ENCODE peak calls at places on chromosomes 6 and 20, in seven cellular contexts. One of them, this sample, is unnamed.

GRCh38 chr6:146870765-146871164 is 272.0 kb downstream of the ADGB start:
- ATAC-seq in activated naive CD4-positive, alpha-beta T cell treated with anti-CD3 and anti-CD28 coated beads, Interleukin-2, amount 50 U/mL, for 72 hours: no peak
- ATAC-seq in activated CD8-positive, alpha-beta memory T cell treated with anti-CD3 and anti-CD28 coated beads, Interleukin-2, amount 10 ng/mL, durations not matched to agents 7 days and 5 days: no peak
- ATAC-seq in HCT116: no peak
- ATAC-seq in HepG2: no peak
- ATAC-seq in left cardiac atrium: no peak
- ATAC-seq in activated T-helper 17 cell treated with anti-CD3 and anti-CD28 coated beads, Interleukin-2, amount 50 U/mL, for 72 hours: peak; percentile 28
- ATAC-seq in this sample: no peak

GRCh38 chr6:71333050-71333449 is 44.4 kb downstream of the OGFRL1 start:
- ATAC-seq in activated naive CD4-positive, alpha-beta T cell treated with anti-CD3 and anti-CD28 coated beads, Interleukin-2, amount 50 U/mL, for 72 hours: no peak
- ATAC-seq in activated CD8-positive, alpha-beta memory T cell treated with anti-CD3 and anti-CD28 coated beads, Interleukin-2, amount 10 ng/mL, durations not matched to agents 7 days and 5 days: no peak
- ATAC-seq in HCT116: no peak
- ATAC-seq in HepG2: no peak
- ATAC-seq in left cardiac atrium: no peak
- ATAC-seq in activated T-helper 17 cell treated with anti-CD3 and anti-CD28 coated beads, Interleukin-2, amount 50 U/mL, for 72 hours: no peak
- ATAC-seq in this sample: no peak

GRCh38 chr20:11195899-11196558 is 522.2 kb upstream of the JAG1 start:
- ATAC-seq in activated naive CD4-positive, alpha-beta T cell treated with anti-CD3 and anti-CD28 coated beads, Interleukin-2, amount 50 U/mL, for 72 hours: no peak
- ATAC-seq in activated CD8-positive, alpha-beta memory T cell treated with anti-CD3 and anti-CD28 coated beads, Interleukin-2, amount 10 ng/mL, durations not matched to agents 7 days and 5 days: no peak
- ATAC-seq in HCT116: no peak
- ATAC-seq in HepG2: no peak
- ATAC-seq in left cardiac atrium: peak; percentile 42
- ATAC-seq in activated T-helper 17 cell treated with anti-CD3 and anti-CD28 coated beads, Interleukin-2, amount 50 U/mL, for 72 hours: peak; percentile 57
- ATAC-seq in this sample: peak; percentile 63

GRCh38 chr20:10540636-10541493 is 105.8 kb downstream of the SLX4IP start:
- ATAC-seq in activated naive CD4-positive, alpha-beta T cell treated with anti-CD3 and anti-CD28 coated beads, Interleukin-2, amount 50 U/mL, for 72 hours: no peak
- ATAC-seq in activated CD8-positive, alpha-beta memory T cell treated with anti-CD3 and anti-CD28 coated beads, Interleukin-2, amount 10 ng/mL, durations not matched to agents 7 days and 5 days: no peak
- ATAC-seq in HCT116: peak; percentile 71
- ATAC-seq in HepG2: peak; percentile 94
- ATAC-seq in left cardiac atrium: no peak
- ATAC-seq in activated T-helper 17 cell treated with anti-CD3 and anti-CD28 coated beads, Interleukin-2, amount 50 U/mL, for 72 hours: peak; percentile 29
- ATAC-seq in this sample: peak; percentile 71

GRCh38 chr6:33192105-33192646 is at the start of gene COL11A2:
- ATAC-seq in activated naive CD4-positive, alpha-beta T cell treated with anti-CD3 and anti-CD28 coated beads, Interleukin-2, amount 50 U/mL, for 72 hours: peak; percentile 25
- ATAC-seq in activated CD8-positive, alpha-beta memory T cell treated with anti-CD3 and anti-CD28 coated beads, Interleukin-2, amount 10 ng/mL, durations not matched to agents 7 days and 5 days: no peak
- ATAC-seq in HCT116: no peak
- ATAC-seq in HepG2: peak; percentile 26
- ATAC-seq in left cardiac atrium: peak; percentile 9
- ATAC-seq in activated T-helper 17 cell treated with anti-CD3 and anti-CD28 coated beads, Interleukin-2, amount 50 U/mL, for 72 hours: peak; percentile 25
- ATAC-seq in this sample: no peak

GRCh38 chr6:16472349-16473069 is 234.1 kb downstream of the GMPR start:
- ATAC-seq in activated naive CD4-positive, alpha-beta T cell treated with anti-CD3 and anti-CD28 coated beads, Interleukin-2, amount 50 U/mL, for 72 hours: no peak
- ATAC-seq in activated CD8-positive, alpha-beta memory T cell treated with anti-CD3 and anti-CD28 coated beads, Interleukin-2, amount 10 ng/mL, durations not matched to agents 7 days and 5 days: no peak
- ATAC-seq in HCT116: no peak
- ATAC-seq in HepG2: peak; percentile 25
- ATAC-seq in left cardiac atrium: peak; percentile 19
- ATAC-seq in activated T-helper 17 cell treated with anti-CD3 and anti-CD28 coated beads, Interleukin-2, amount 50 U/mL, for 72 hours: no peak
- ATAC-seq in this sample: no peak

GRCh38 chr6:21438986-21439352 is 154.6 kb upstream of the SOX4 start:
- ATAC-seq in activated naive CD4-positive, alpha-beta T cell treated with anti-CD3 and anti-CD28 coated beads, Interleukin-2, amount 50 U/mL, for 72 hours: peak; percentile 29
- ATAC-seq in activated CD8-positive, alpha-beta memory T cell treated with anti-CD3 and anti-CD28 coated beads, Interleukin-2, amount 10 ng/mL, durations not matched to agents 7 days and 5 days: peak; percentile 43
- ATAC-seq in HCT116: no peak
- ATAC-seq in HepG2: no peak
- ATAC-seq in left cardiac atrium: no peak
- ATAC-seq in activated T-helper 17 cell treated with anti-CD3 and anti-CD28 coated beads, Interleukin-2, amount 50 U/mL, for 72 hours: peak; percentile 51
- ATAC-seq in this sample: no peak

GRCh38 chr6:151186931-151187330 is 52.8 kb upstream of the AKAP12 start:
- ATAC-seq in activated naive CD4-positive, alpha-beta T cell treated with anti-CD3 and anti-CD28 coated beads, Interleukin-2, amount 50 U/mL, for 72 hours: no peak
- ATAC-seq in activated CD8-positive, alpha-beta memory T cell treated with anti-CD3 and anti-CD28 coated beads, Interleukin-2, amount 10 ng/mL, durations not matched to agents 7 days and 5 days: no peak
- ATAC-seq in HCT116: no peak
- ATAC-seq in HepG2: no peak
- ATAC-seq in left cardiac atrium: no peak
- ATAC-seq in activated T-helper 17 cell treated with anti-CD3 and anti-CD28 coated beads, Interleukin-2, amount 50 U/mL, for 72 hours: no peak
- ATAC-seq in this sample: no peak

GRCh38 chr6:105038259-105038658 is 81.4 kb downstream of the LIN28B start:
- ATAC-seq in activated naive CD4-positive, alpha-beta T cell treated with anti-CD3 and anti-CD28 coated beads, Interleukin-2, amount 50 U/mL, for 72 hours: no peak
- ATAC-seq in activated CD8-positive, alpha-beta memory T cell treated with anti-CD3 and anti-CD28 coated beads, Interleukin-2, amount 10 ng/mL, durations not matched to agents 7 days and 5 days: no peak
- ATAC-seq in HCT116: peak; percentile 47
- ATAC-seq in HepG2: peak; percentile 50
- ATAC-seq in left cardiac atrium: no peak
- ATAC-seq in activated T-helper 17 cell treated with anti-CD3 and anti-CD28 coated beads, Interleukin-2, amount 50 U/mL, for 72 hours: no peak
- ATAC-seq in this sample: peak; percentile 71

GRCh38 chr6:136822379-136823127 is at the start of gene PEX7:
- ATAC-seq in activated naive CD4-positive, alpha-beta T cell treated with anti-CD3 and anti-CD28 coated beads, Interleukin-2, amount 50 U/mL, for 72 hours: peak; percentile 95
- ATAC-seq in activated CD8-positive, alpha-beta memory T cell treated with anti-CD3 and anti-CD28 coated beads, Interleukin-2, amount 10 ng/mL, durations not matched to agents 7 days and 5 days: peak; percentile 97
- ATAC-seq in HCT116: peak; percentile 94
- ATAC-seq in HepG2: peak; percentile 89
- ATAC-seq in left cardiac atrium: peak; percentile 98
- ATAC-seq in activated T-helper 17 cell treated with anti-CD3 and anti-CD28 coated beads, Interleukin-2, amount 50 U/mL, for 72 hours: peak; percentile 96
- ATAC-seq in this sample: peak; percentile 98

GRCh38 chr6:39881851-39882566 is 52.3 kb downstream of the MOCS1 start:
- ATAC-seq in activated naive CD4-positive, alpha-beta T cell treated with anti-CD3 and anti-CD28 coated beads, Interleukin-2, amount 50 U/mL, for 72 hours: no peak
- ATAC-seq in activated CD8-positive, alpha-beta memory T cell treated with anti-CD3 and anti-CD28 coated beads, Interleukin-2, amount 10 ng/mL, durations not matched to agents 7 days and 5 days: no peak
- ATAC-seq in HCT116: no peak
- ATAC-seq in HepG2: no peak
- ATAC-seq in left cardiac atrium: peak; percentile 45
- ATAC-seq in activated T-helper 17 cell treated with anti-CD3 and anti-CD28 coated beads, Interleukin-2, amount 50 U/mL, for 72 hours: no peak
- ATAC-seq in this sample: peak; percentile 26

GRCh38 chr6:74606488-74607135 is 599.2 kb downstream of the COL12A1 start:
- ATAC-seq in activated naive CD4-positive, alpha-beta T cell treated with anti-CD3 and anti-CD28 coated beads, Interleukin-2, amount 50 U/mL, for 72 hours: no peak
- ATAC-seq in activated CD8-positive, alpha-beta memory T cell treated with anti-CD3 and anti-CD28 coated beads, Interleukin-2, amount 10 ng/mL, durations not matched to agents 7 days and 5 days: no peak
- ATAC-seq in HCT116: no peak
- ATAC-seq in HepG2: no peak
- ATAC-seq in left cardiac atrium: peak; percentile 65
- ATAC-seq in activated T-helper 17 cell treated with anti-CD3 and anti-CD28 coated beads, Interleukin-2, amount 50 U/mL, for 72 hours: no peak
- ATAC-seq in this sample: peak; percentile 94

GRCh38 chr6:166573456-166574216 is 12.8 kb downstream of the RAMACL start:
- ATAC-seq in activated naive CD4-positive, alpha-beta T cell treated with anti-CD3 and anti-CD28 coated beads, Interleukin-2, amount 50 U/mL, for 72 hours: no peak
- ATAC-seq in activated CD8-positive, alpha-beta memory T cell treated with anti-CD3 and anti-CD28 coated beads, Interleukin-2, amount 10 ng/mL, durations not matched to agents 7 days and 5 days: no peak
- ATAC-seq in HCT116: no peak
- ATAC-seq in HepG2: peak; percentile 29
- ATAC-seq in left cardiac atrium: no peak
- ATAC-seq in activated T-helper 17 cell treated with anti-CD3 and anti-CD28 coated beads, Interleukin-2, amount 50 U/mL, for 72 hours: no peak
- ATAC-seq in this sample: no peak

GRCh38 chr6:14983599-14984296 is 262.1 kb upstream of the JARID2 start:
- ATAC-seq in activated naive CD4-positive, alpha-beta T cell treated with anti-CD3 and anti-CD28 coated beads, Interleukin-2, amount 50 U/mL, for 72 hours: no peak
- ATAC-seq in activated CD8-positive, alpha-beta memory T cell treated with anti-CD3 and anti-CD28 coated beads, Interleukin-2, amount 10 ng/mL, durations not matched to agents 7 days and 5 days: no peak
- ATAC-seq in HCT116: no peak
- ATAC-seq in HepG2: no peak
- ATAC-seq in left cardiac atrium: no peak
- ATAC-seq in activated T-helper 17 cell treated with anti-CD3 and anti-CD28 coated beads, Interleukin-2, amount 50 U/mL, for 72 hours: no peak
- ATAC-seq in this sample: no peak

GRCh38 chr20:44125332-44126127 is 61.5 kb downstream of the JPH2 start:
- ATAC-seq in activated naive CD4-positive, alpha-beta T cell treated with anti-CD3 and anti-CD28 coated beads, Interleukin-2, amount 50 U/mL, for 72 hours: no peak
- ATAC-seq in activated CD8-positive, alpha-beta memory T cell treated with anti-CD3 and anti-CD28 coated beads, Interleukin-2, amount 10 ng/mL, durations not matched to agents 7 days and 5 days: no peak
- ATAC-seq in HCT116: no peak
- ATAC-seq in HepG2: no peak
- ATAC-seq in left cardiac atrium: no peak
- ATAC-seq in activated T-helper 17 cell treated with anti-CD3 and anti-CD28 coated beads, Interleukin-2, amount 50 U/mL, for 72 hours: no peak
- ATAC-seq in this sample: no peak

GRCh38 chr6:129638055-129639019 is 71.6 kb downstream of the ARHGAP18 start:
- ATAC-seq in activated naive CD4-positive, alpha-beta T cell treated with anti-CD3 and anti-CD28 coated beads, Interleukin-2, amount 50 U/mL, for 72 hours: no peak
- ATAC-seq in activated CD8-positive, alpha-beta memory T cell treated with anti-CD3 and anti-CD28 coated beads, Interleukin-2, amount 10 ng/mL, durations not matched to agents 7 days and 5 days: no peak
- ATAC-seq in HCT116: no peak
- ATAC-seq in HepG2: peak; percentile 90
- ATAC-seq in left cardiac atrium: peak; percentile 63
- ATAC-seq in activated T-helper 17 cell treated with anti-CD3 and anti-CD28 coated beads, Interleukin-2, amount 50 U/mL, for 72 hours: no peak
- ATAC-seq in this sample: no peak

GRCh38 chr6:10756085-10756484 is 8.5 kb downstream of the TMEM14B start:
- ATAC-seq in activated naive CD4-positive, alpha-beta T cell treated with anti-CD3 and anti-CD28 coated beads, Interleukin-2, amount 50 U/mL, for 72 hours: no peak
- ATAC-seq in activated CD8-positive, alpha-beta memory T cell treated with anti-CD3 and anti-CD28 coated beads, Interleukin-2, amount 10 ng/mL, durations not matched to agents 7 days and 5 days: no peak
- ATAC-seq in HCT116: no peak
- ATAC-seq in HepG2: no peak
- ATAC-seq in left cardiac atrium: peak; percentile 39
- ATAC-seq in activated T-helper 17 cell treated with anti-CD3 and anti-CD28 coated beads, Interleukin-2, amount 50 U/mL, for 72 hours: no peak
- ATAC-seq in this sample: no peak

GRCh38 chr6:3163248-3163594 is 5.9 kb upstream of the TUBB2A start:
- ATAC-seq in activated naive CD4-positive, alpha-beta T cell treated with anti-CD3 and anti-CD28 coated beads, Interleukin-2, amount 50 U/mL, for 72 hours: no peak
- ATAC-seq in activated CD8-positive, alpha-beta memory T cell treated with anti-CD3 and anti-CD28 coated beads, Interleukin-2, amount 10 ng/mL, durations not matched to agents 7 days and 5 days: peak; percentile 12
- ATAC-seq in HCT116: peak; percentile 4
- ATAC-seq in HepG2: no peak
- ATAC-seq in left cardiac atrium: no peak
- ATAC-seq in activated T-helper 17 cell treated with anti-CD3 and anti-CD28 coated beads, Interleukin-2, amount 50 U/mL, for 72 hours: no peak
- ATAC-seq in this sample: peak; percentile 14

GRCh38 chr6:20364327-20364726 is 37.4 kb upstream of the E2F3 start:
- ATAC-seq in activated naive CD4-positive, alpha-beta T cell treated with anti-CD3 and anti-CD28 coated beads, Interleukin-2, amount 50 U/mL, for 72 hours: peak; percentile 74
- ATAC-seq in activated CD8-positive, alpha-beta memory T cell treated with anti-CD3 and anti-CD28 coated beads, Interleukin-2, amount 10 ng/mL, durations not matched to agents 7 days and 5 days: no peak
- ATAC-seq in HCT116: no peak
- ATAC-seq in HepG2: no peak
- ATAC-seq in left cardiac atrium: no peak
- ATAC-seq in activated T-helper 17 cell treated with anti-CD3 and anti-CD28 coated beads, Interleukin-2, amount 50 U/mL, for 72 hours: peak; percentile 32
- ATAC-seq in this sample: no peak

GRCh38 chr6:32195652-32195901 is 3.1 kb upstream of the GPSM3 start:
- ATAC-seq in activated naive CD4-positive, alpha-beta T cell treated with anti-CD3 and anti-CD28 coated beads, Interleukin-2, amount 50 U/mL, for 72 hours: peak; percentile 90
- ATAC-seq in activated CD8-positive, alpha-beta memory T cell treated with anti-CD3 and anti-CD28 coated beads, Interleukin-2, amount 10 ng/mL, durations not matched to agents 7 days and 5 days: peak; percentile 87
- ATAC-seq in HCT116: peak; percentile 88
- ATAC-seq in HepG2: no peak
- ATAC-seq in left cardiac atrium: peak; percentile 89
- ATAC-seq in activated T-helper 17 cell treated with anti-CD3 and anti-CD28 coated beads, Interleukin-2, amount 50 U/mL, for 72 hours: peak; percentile 89
- ATAC-seq in this sample: peak; percentile 90

GRCh38 chr6:42928748-42929087 is 562 bp upstream of the CNPY3 start:
- ATAC-seq in activated naive CD4-positive, alpha-beta T cell treated with anti-CD3 and anti-CD28 coated beads, Interleukin-2, amount 50 U/mL, for 72 hours: no peak
- ATAC-seq in activated CD8-positive, alpha-beta memory T cell treated with anti-CD3 and anti-CD28 coated beads, Interleukin-2, amount 10 ng/mL, durations not matched to agents 7 days and 5 days: peak; percentile 3
- ATAC-seq in HCT116: peak; percentile 10
- ATAC-seq in HepG2: no peak
- ATAC-seq in left cardiac atrium: no peak
- ATAC-seq in activated T-helper 17 cell treated with anti-CD3 and anti-CD28 coated beads, Interleukin-2, amount 50 U/mL, for 72 hours: peak; percentile 10
- ATAC-seq in this sample: peak; percentile 1

GRCh38 chr20:6829510-6830116 is 62.1 kb downstream of the BMP2 start:
- ATAC-seq in activated naive CD4-positive, alpha-beta T cell treated with anti-CD3 and anti-CD28 coated beads, Interleukin-2, amount 50 U/mL, for 72 hours: no peak
- ATAC-seq in activated CD8-positive, alpha-beta memory T cell treated with anti-CD3 and anti-CD28 coated beads, Interleukin-2, amount 10 ng/mL, durations not matched to agents 7 days and 5 days: no peak
- ATAC-seq in HCT116: no peak
- ATAC-seq in HepG2: peak; percentile 80
- ATAC-seq in left cardiac atrium: no peak
- ATAC-seq in activated T-helper 17 cell treated with anti-CD3 and anti-CD28 coated beads, Interleukin-2, amount 50 U/mL, for 72 hours: no peak
- ATAC-seq in this sample: no peak

GRCh38 chr20:12970372-12970821 is 38.4 kb upstream of the SPTLC3 start:
- ATAC-seq in activated naive CD4-positive, alpha-beta T cell treated with anti-CD3 and anti-CD28 coated beads, Interleukin-2, amount 50 U/mL, for 72 hours: peak; percentile 31
- ATAC-seq in activated CD8-positive, alpha-beta memory T cell treated with anti-CD3 and anti-CD28 coated beads, Interleukin-2, amount 10 ng/mL, durations not matched to agents 7 days and 5 days: no peak
- ATAC-seq in HCT116: peak; percentile 52
- ATAC-seq in HepG2: peak; percentile 80
- ATAC-seq in left cardiac atrium: peak; percentile 47
- ATAC-seq in activated T-helper 17 cell treated with anti-CD3 and anti-CD28 coated beads, Interleukin-2, amount 50 U/mL, for 72 hours: no peak
- ATAC-seq in this sample: no peak

GRCh38 chr20:16714765-16715164 is 15.1 kb upstream of the SNRPB2 start:
- ATAC-seq in activated naive CD4-positive, alpha-beta T cell treated with anti-CD3 and anti-CD28 coated beads, Interleukin-2, amount 50 U/mL, for 72 hours: no peak
- ATAC-seq in activated CD8-positive, alpha-beta memory T cell treated with anti-CD3 and anti-CD28 coated beads, Interleukin-2, amount 10 ng/mL, durations not matched to agents 7 days and 5 days: no peak
- ATAC-seq in HCT116: no peak
- ATAC-seq in HepG2: no peak
- ATAC-seq in left cardiac atrium: no peak
- ATAC-seq in activated T-helper 17 cell treated with anti-CD3 and anti-CD28 coated beads, Interleukin-2, amount 50 U/mL, for 72 hours: no peak
- ATAC-seq in this sample: no peak

GRCh38 chr6:35354361-35355135 is 12.2 kb downstream of the PPARD start:
- ATAC-seq in activated naive CD4-positive, alpha-beta T cell treated with anti-CD3 and anti-CD28 coated beads, Interleukin-2, amount 50 U/mL, for 72 hours: no peak
- ATAC-seq in activated CD8-positive, alpha-beta memory T cell treated with anti-CD3 and anti-CD28 coated beads, Interleukin-2, amount 10 ng/mL, durations not matched to agents 7 days and 5 days: no peak
- ATAC-seq in HCT116: no peak
- ATAC-seq in HepG2: no peak
- ATAC-seq in left cardiac atrium: no peak
- ATAC-seq in activated T-helper 17 cell treated with anti-CD3 and anti-CD28 coated beads, Interleukin-2, amount 50 U/mL, for 72 hours: no peak
- ATAC-seq in this sample: no peak

GRCh38 chr6:135905604-135906300 is 54.3 kb downstream of the PDE7B start:
- ATAC-seq in activated naive CD4-positive, alpha-beta T cell treated with anti-CD3 and anti-CD28 coated beads, Interleukin-2, amount 50 U/mL, for 72 hours: no peak
- ATAC-seq in activated CD8-positive, alpha-beta memory T cell treated with anti-CD3 and anti-CD28 coated beads, Interleukin-2, amount 10 ng/mL, durations not matched to agents 7 days and 5 days: no peak
- ATAC-seq in HCT116: no peak
- ATAC-seq in HepG2: no peak
- ATAC-seq in left cardiac atrium: no peak
- ATAC-seq in activated T-helper 17 cell treated with anti-CD3 and anti-CD28 coated beads, Interleukin-2, amount 50 U/mL, for 72 hours: no peak
- ATAC-seq in this sample: no peak

GRCh38 chr6:16419636-16420331 is 181.4 kb downstream of the GMPR start:
- ATAC-seq in activated naive CD4-positive, alpha-beta T cell treated with anti-CD3 and anti-CD28 coated beads, Interleukin-2, amount 50 U/mL, for 72 hours: no peak
- ATAC-seq in activated CD8-positive, alpha-beta memory T cell treated with anti-CD3 and anti-CD28 coated beads, Interleukin-2, amount 10 ng/mL, durations not matched to agents 7 days and 5 days: no peak
- ATAC-seq in HCT116: no peak
- ATAC-seq in HepG2: peak; percentile 26
- ATAC-seq in left cardiac atrium: peak; percentile 10
- ATAC-seq in activated T-helper 17 cell treated with anti-CD3 and anti-CD28 coated beads, Interleukin-2, amount 50 U/mL, for 72 hours: peak; percentile 6
- ATAC-seq in this sample: no peak

GRCh38 chr6:29631860-29632731 is 887 bp downstream of the GABBR1 start:
- ATAC-seq in activated naive CD4-positive, alpha-beta T cell treated with anti-CD3 and anti-CD28 coated beads, Interleukin-2, amount 50 U/mL, for 72 hours: peak; percentile 53
- ATAC-seq in activated CD8-positive, alpha-beta memory T cell treated with anti-CD3 and anti-CD28 coated beads, Interleukin-2, amount 10 ng/mL, durations not matched to agents 7 days and 5 days: peak; percentile 56
- ATAC-seq in HCT116: peak; percentile 69
- ATAC-seq in HepG2: peak; percentile 39
- ATAC-seq in left cardiac atrium: peak; percentile 50
- ATAC-seq in activated T-helper 17 cell treated with anti-CD3 and anti-CD28 coated beads, Interleukin-2, amount 50 U/mL, for 72 hours: peak; percentile 35
- ATAC-seq in this sample: peak; percentile 41

GRCh38 chr6:134431306-134431919 is 113.5 kb upstream of the SGK1 start:
- ATAC-seq in activated naive CD4-positive, alpha-beta T cell treated with anti-CD3 and anti-CD28 coated beads, Interleukin-2, amount 50 U/mL, for 72 hours: no peak
- ATAC-seq in activated CD8-positive, alpha-beta memory T cell treated with anti-CD3 and anti-CD28 coated beads, Interleukin-2, amount 10 ng/mL, durations not matched to agents 7 days and 5 days: no peak
- ATAC-seq in HCT116: no peak
- ATAC-seq in HepG2: no peak
- ATAC-seq in left cardiac atrium: no peak
- ATAC-seq in activated T-helper 17 cell treated with anti-CD3 and anti-CD28 coated beads, Interleukin-2, amount 50 U/mL, for 72 hours: no peak
- ATAC-seq in this sample: no peak

GRCh38 chr20:21232546-21233280 is 70.4 kb upstream of the XRN2 start:
- ATAC-seq in activated naive CD4-positive, alpha-beta T cell treated with anti-CD3 and anti-CD28 coated beads, Interleukin-2, amount 50 U/mL, for 72 hours: no peak
- ATAC-seq in activated CD8-positive, alpha-beta memory T cell treated with anti-CD3 and anti-CD28 coated beads, Interleukin-2, amount 10 ng/mL, durations not matched to agents 7 days and 5 days: no peak
- ATAC-seq in HCT116: no peak
- ATAC-seq in HepG2: no peak
- ATAC-seq in left cardiac atrium: no peak
- ATAC-seq in activated T-helper 17 cell treated with anti-CD3 and anti-CD28 coated beads, Interleukin-2, amount 50 U/mL, for 72 hours: peak; percentile 24
- ATAC-seq in this sample: no peak

GRCh38 chr6:151490996-151491395 is 2.8 kb upstream of the CCDC170 start:
- ATAC-seq in activated naive CD4-positive, alpha-beta T cell treated with anti-CD3 and anti-CD28 coated beads, Interleukin-2, amount 50 U/mL, for 72 hours: no peak
- ATAC-seq in activated CD8-positive, alpha-beta memory T cell treated with anti-CD3 and anti-CD28 coated beads, Interleukin-2, amount 10 ng/mL, durations not matched to agents 7 days and 5 days: no peak
- ATAC-seq in HCT116: no peak
- ATAC-seq in HepG2: no peak
- ATAC-seq in left cardiac atrium: peak; percentile 41
- ATAC-seq in activated T-helper 17 cell treated with anti-CD3 and anti-CD28 coated beads, Interleukin-2, amount 50 U/mL, for 72 hours: no peak
- ATAC-seq in this sample: no peak

GRCh38 chr6:36985384-36985962 is 523 bp downstream of the MTCH1 start:
- ATAC-seq in activated naive CD4-positive, alpha-beta T cell treated with anti-CD3 and anti-CD28 coated beads, Interleukin-2, amount 50 U/mL, for 72 hours: peak; percentile 18
- ATAC-seq in activated CD8-positive, alpha-beta memory T cell treated with anti-CD3 and anti-CD28 coated beads, Interleukin-2, amount 10 ng/mL, durations not matched to agents 7 days and 5 days: no peak
- ATAC-seq in HCT116: peak; percentile 13
- ATAC-seq in HepG2: peak; percentile 39
- ATAC-seq in left cardiac atrium: no peak
- ATAC-seq in activated T-helper 17 cell treated with anti-CD3 and anti-CD28 coated beads, Interleukin-2, amount 50 U/mL, for 72 hours: peak; percentile 5
- ATAC-seq in this sample: no peak

GRCh38 chr20:9306521-9306920 is 207.9 kb upstream of the LAMP5 start:
- ATAC-seq in activated naive CD4-positive, alpha-beta T cell treated with anti-CD3 and anti-CD28 coated beads, Interleukin-2, amount 50 U/mL, for 72 hours: no peak
- ATAC-seq in activated CD8-positive, alpha-beta memory T cell treated with anti-CD3 and anti-CD28 coated beads, Interleukin-2, amount 10 ng/mL, durations not matched to agents 7 days and 5 days: no peak
- ATAC-seq in HCT116: no peak
- ATAC-seq in HepG2: no peak
- ATAC-seq in left cardiac atrium: no peak
- ATAC-seq in activated T-helper 17 cell treated with anti-CD3 and anti-CD28 coated beads, Interleukin-2, amount 50 U/mL, for 72 hours: no peak
- ATAC-seq in this sample: no peak

GRCh38 chr20:12999201-12999600 is 9.6 kb upstream of the SPTLC3 start:
- ATAC-seq in activated naive CD4-positive, alpha-beta T cell treated with anti-CD3 and anti-CD28 coated beads, Interleukin-2, amount 50 U/mL, for 72 hours: no peak
- ATAC-seq in activated CD8-positive, alpha-beta memory T cell treated with anti-CD3 and anti-CD28 coated beads, Interleukin-2, amount 10 ng/mL, durations not matched to agents 7 days and 5 days: no peak
- ATAC-seq in HCT116: no peak
- ATAC-seq in HepG2: peak; percentile 95
- ATAC-seq in left cardiac atrium: no peak
- ATAC-seq in activated T-helper 17 cell treated with anti-CD3 and anti-CD28 coated beads, Interleukin-2, amount 50 U/mL, for 72 hours: no peak
- ATAC-seq in this sample: no peak

GRCh38 chr6:37204014-37204751 is 34.2 kb downstream of the PIM1 start:
- ATAC-seq in activated naive CD4-positive, alpha-beta T cell treated with anti-CD3 and anti-CD28 coated beads, Interleukin-2, amount 50 U/mL, for 72 hours: no peak
- ATAC-seq in activated CD8-positive, alpha-beta memory T cell treated with anti-CD3 and anti-CD28 coated beads, Interleukin-2, amount 10 ng/mL, durations not matched to agents 7 days and 5 days: no peak
- ATAC-seq in HCT116: no peak
- ATAC-seq in HepG2: peak; percentile 12
- ATAC-seq in left cardiac atrium: no peak
- ATAC-seq in activated T-helper 17 cell treated with anti-CD3 and anti-CD28 coated beads, Interleukin-2, amount 50 U/mL, for 72 hours: no peak
- ATAC-seq in this sample: no peak

GRCh38 chr6:836276-836853 is 143.4 kb upstream of the EXOC2 start:
- ATAC-seq in activated naive CD4-positive, alpha-beta T cell treated with anti-CD3 and anti-CD28 coated beads, Interleukin-2, amount 50 U/mL, for 72 hours: no peak
- ATAC-seq in activated CD8-positive, alpha-beta memory T cell treated with anti-CD3 and anti-CD28 coated beads, Interleukin-2, amount 10 ng/mL, durations not matched to agents 7 days and 5 days: no peak
- ATAC-seq in HCT116: no peak
- ATAC-seq in HepG2: peak; percentile 50
- ATAC-seq in left cardiac atrium: peak; percentile 65
- ATAC-seq in activated T-helper 17 cell treated with anti-CD3 and anti-CD28 coated beads, Interleukin-2, amount 50 U/mL, for 72 hours: no peak
- ATAC-seq in this sample: no peak

GRCh38 chr6:169966312-169967181 is 215.1 kb downstream of the ERMARD start:
- ATAC-seq in activated naive CD4-positive, alpha-beta T cell treated with anti-CD3 and anti-CD28 coated beads, Interleukin-2, amount 50 U/mL, for 72 hours: peak; percentile 10
- ATAC-seq in activated CD8-positive, alpha-beta memory T cell treated with anti-CD3 and anti-CD28 coated beads, Interleukin-2, amount 10 ng/mL, durations not matched to agents 7 days and 5 days: no peak
- ATAC-seq in HCT116: no peak
- ATAC-seq in HepG2: no peak
- ATAC-seq in left cardiac atrium: no peak
- ATAC-seq in activated T-helper 17 cell treated with anti-CD3 and anti-CD28 coated beads, Interleukin-2, amount 50 U/mL, for 72 hours: no peak
- ATAC-seq in this sample: no peak